ENCODE peak calls at places on chromosomes 13 and 19, in nine cellular contexts. One of them, this sample, is unnamed.

GRCh38 chr19:52190679-52191293 is 934 bp downstream of the PPP2R1A start:
- DNase-seq in upper lobe of right lung: peak; percentile 70
- DNase-seq in CD8-positive, alpha-beta memory T cell: no peak
- DNase-seq in tibial nerve: no peak
- DNase-seq in cardiac muscle cell: peak; percentile 58
- DNase-seq in Peyer's patch: no peak
- DNase-seq in GM23248: peak; percentile 61
- DNase-seq in naive thymus-derived CD4-positive, alpha-beta T cell: no peak
- DNase-seq in heart left ventricle: peak; percentile 67
- DNase-seq in this sample: peak; percentile 62

GRCh38 chr19:44823373-44823698 is 14.4 kb downstream of the BCAM start:
- DNase-seq in upper lobe of right lung: no peak
- DNase-seq in CD8-positive, alpha-beta memory T cell: no peak
- DNase-seq in tibial nerve: no peak
- DNase-seq in cardiac muscle cell: no peak
- DNase-seq in Peyer's patch: no peak
- DNase-seq in GM23248: no peak
- DNase-seq in naive thymus-derived CD4-positive, alpha-beta T cell: no peak
- DNase-seq in heart left ventricle: no peak
- DNase-seq in this sample: no peak

GRCh38 chr19:18278521-18279265 is 2.7 kb downstream of the JUND start:
- DNase-seq in upper lobe of right lung: no peak
- DNase-seq in CD8-positive, alpha-beta memory T cell: peak; percentile 32
- DNase-seq in tibial nerve: no peak
- DNase-seq in cardiac muscle cell: peak; percentile 39
- DNase-seq in Peyer's patch: peak; percentile 45
- DNase-seq in GM23248: peak; percentile 50
- DNase-seq in naive thymus-derived CD4-positive, alpha-beta T cell: peak; percentile 75
- DNase-seq in heart left ventricle: no peak
- DNase-seq in this sample: no peak

GRCh38 chr19:9757544-9758501 is 10.7 kb downstream of the ZNF846 start:
- DNase-seq in upper lobe of right lung: no peak
- DNase-seq in CD8-positive, alpha-beta memory T cell: no peak
- DNase-seq in tibial nerve: no peak
- DNase-seq in cardiac muscle cell: no peak
- DNase-seq in Peyer's patch: no peak
- DNase-seq in GM23248: peak; percentile 12
- DNase-seq in naive thymus-derived CD4-positive, alpha-beta T cell: no peak
- DNase-seq in heart left ventricle: no peak
- DNase-seq in this sample: no peak

GRCh38 chr13:75870397-75870801 is 234.3 kb downstream of the LMO7 start:
- DNase-seq in upper lobe of right lung: no peak
- DNase-seq in CD8-positive, alpha-beta memory T cell: no peak
- DNase-seq in tibial nerve: no peak
- DNase-seq in cardiac muscle cell: peak; percentile 38
- DNase-seq in Peyer's patch: no peak
- DNase-seq in GM23248: peak; percentile 45
- DNase-seq in naive thymus-derived CD4-positive, alpha-beta T cell: peak; percentile 44
- DNase-seq in heart left ventricle: no peak
- DNase-seq in this sample: no peak

GRCh38 chr13:52845334-52845761 is 3.1 kb downstream of the PCDH8 start:
- DNase-seq in upper lobe of right lung: no peak
- DNase-seq in CD8-positive, alpha-beta memory T cell: no peak
- DNase-seq in tibial nerve: no peak
- DNase-seq in cardiac muscle cell: no peak
- DNase-seq in Peyer's patch: no peak
- DNase-seq in GM23248: no peak
- DNase-seq in naive thymus-derived CD4-positive, alpha-beta T cell: no peak
- DNase-seq in heart left ventricle: no peak
- DNase-seq in this sample: no peak

GRCh38 chr13:87123987-87124784 is 547.0 kb upstream of the SLITRK5 start:
- DNase-seq in upper lobe of right lung: no peak
- DNase-seq in CD8-positive, alpha-beta memory T cell: no peak
- DNase-seq in tibial nerve: no peak
- DNase-seq in cardiac muscle cell: peak; percentile 95
- DNase-seq in Peyer's patch: no peak
- DNase-seq in GM23248: peak; percentile 98
- DNase-seq in naive thymus-derived CD4-positive, alpha-beta T cell: no peak
- DNase-seq in heart left ventricle: no peak
- DNase-seq in this sample: no peak

GRCh38 chr13:49436890-49437289 is 7.0 kb downstream of the CAB39L start:
- DNase-seq in upper lobe of right lung: no peak
- DNase-seq in CD8-positive, alpha-beta memory T cell: no peak
- DNase-seq in tibial nerve: peak; percentile 33
- DNase-seq in cardiac muscle cell: peak; percentile 73
- DNase-seq in Peyer's patch: no peak
- DNase-seq in GM23248: peak; percentile 76
- DNase-seq in naive thymus-derived CD4-positive, alpha-beta T cell: peak; percentile 32
- DNase-seq in heart left ventricle: no peak
- DNase-seq in this sample: peak; percentile 67

GRCh38 chr19:34416021-34416545 is 11.9 kb downstream of the PDCD2L start:
- DNase-seq in upper lobe of right lung: no peak
- DNase-seq in CD8-positive, alpha-beta memory T cell: no peak
- DNase-seq in tibial nerve: no peak
- DNase-seq in cardiac muscle cell: no peak
- DNase-seq in Peyer's patch: no peak
- DNase-seq in GM23248: peak; percentile 17
- DNase-seq in naive thymus-derived CD4-positive, alpha-beta T cell: no peak
- DNase-seq in heart left ventricle: no peak
- DNase-seq in this sample: no peak

GRCh38 chr13:79295906-79296564 is 110.0 kb downstream of the RBM26 start:
- DNase-seq in upper lobe of right lung: no peak
- DNase-seq in CD8-positive, alpha-beta memory T cell: no peak
- DNase-seq in tibial nerve: no peak
- DNase-seq in cardiac muscle cell: no peak
- DNase-seq in Peyer's patch: no peak
- DNase-seq in GM23248: peak; percentile 13
- DNase-seq in naive thymus-derived CD4-positive, alpha-beta T cell: no peak
- DNase-seq in heart left ventricle: no peak
- DNase-seq in this sample: no peak

GRCh38 chr13:94829201-94829600 is 116.9 kb upstream of the SOX21 start:
- DNase-seq in upper lobe of right lung: no peak
- DNase-seq in CD8-positive, alpha-beta memory T cell: no peak
- DNase-seq in tibial nerve: no peak
- DNase-seq in cardiac muscle cell: no peak
- DNase-seq in Peyer's patch: no peak
- DNase-seq in GM23248: no peak
- DNase-seq in naive thymus-derived CD4-positive, alpha-beta T cell: no peak
- DNase-seq in heart left ventricle: no peak
- DNase-seq in this sample: no peak

GRCh38 chr19:9891609-9892373 is 44.5 kb downstream of the OLFM2 start:
- DNase-seq in upper lobe of right lung: no peak
- DNase-seq in CD8-positive, alpha-beta memory T cell: no peak
- DNase-seq in tibial nerve: no peak
- DNase-seq in cardiac muscle cell: no peak
- DNase-seq in Peyer's patch: no peak
- DNase-seq in GM23248: no peak
- DNase-seq in naive thymus-derived CD4-positive, alpha-beta T cell: no peak
- DNase-seq in heart left ventricle: no peak
- DNase-seq in this sample: no peak

GRCh38 chr19:55486043-55486970 is 1.3 kb downstream of the NAT14 start:
- DNase-seq in upper lobe of right lung: no peak
- DNase-seq in CD8-positive, alpha-beta memory T cell: no peak
- DNase-seq in tibial nerve: no peak
- DNase-seq in cardiac muscle cell: no peak
- DNase-seq in Peyer's patch: no peak
- DNase-seq in GM23248: peak; percentile 81
- DNase-seq in naive thymus-derived CD4-positive, alpha-beta T cell: no peak
- DNase-seq in heart left ventricle: peak; percentile 76
- DNase-seq in this sample: no peak

GRCh38 chr13:109989155-109989554 is 202.8 kb upstream of the IRS2 start:
- DNase-seq in upper lobe of right lung: no peak
- DNase-seq in CD8-positive, alpha-beta memory T cell: no peak
- DNase-seq in tibial nerve: no peak
- DNase-seq in cardiac muscle cell: peak; percentile 30
- DNase-seq in Peyer's patch: no peak
- DNase-seq in GM23248: peak; percentile 77
- DNase-seq in naive thymus-derived CD4-positive, alpha-beta T cell: no peak
- DNase-seq in heart left ventricle: no peak
- DNase-seq in this sample: peak; percentile 57

GRCh38 chr13:70755411-70755810 is 647.2 kb upstream of the KLHL1 start:
- DNase-seq in upper lobe of right lung: no peak
- DNase-seq in CD8-positive, alpha-beta memory T cell: no peak
- DNase-seq in tibial nerve: no peak
- DNase-seq in cardiac muscle cell: no peak
- DNase-seq in Peyer's patch: no peak
- DNase-seq in GM23248: no peak
- DNase-seq in naive thymus-derived CD4-positive, alpha-beta T cell: no peak
- DNase-seq in heart left ventricle: no peak
- DNase-seq in this sample: no peak

GRCh38 chr19:34184880-34185491 is 12.7 kb downstream of the LSM14A start:
- DNase-seq in upper lobe of right lung: no peak
- DNase-seq in CD8-positive, alpha-beta memory T cell: peak; percentile 31
- DNase-seq in tibial nerve: no peak
- DNase-seq in cardiac muscle cell: peak; percentile 32
- DNase-seq in Peyer's patch: no peak
- DNase-seq in GM23248: peak; percentile 39
- DNase-seq in naive thymus-derived CD4-positive, alpha-beta T cell: no peak
- DNase-seq in heart left ventricle: no peak
- DNase-seq in this sample: no peak

GRCh38 chr13:44312898-44313551 is 60.6 kb upstream of the SERP2 start:
- DNase-seq in upper lobe of right lung: no peak
- DNase-seq in CD8-positive, alpha-beta memory T cell: no peak
- DNase-seq in tibial nerve: no peak
- DNase-seq in cardiac muscle cell: peak; percentile 64
- DNase-seq in Peyer's patch: no peak
- DNase-seq in GM23248: peak; percentile 94
- DNase-seq in naive thymus-derived CD4-positive, alpha-beta T cell: no peak
- DNase-seq in heart left ventricle: no peak
- DNase-seq in this sample: no peak

GRCh38 chr19:1262687-1263123 is 6.4 kb upstream of the CIRBP start:
- DNase-seq in upper lobe of right lung: no peak
- DNase-seq in CD8-positive, alpha-beta memory T cell: no peak
- DNase-seq in tibial nerve: no peak
- DNase-seq in cardiac muscle cell: no peak
- DNase-seq in Peyer's patch: no peak
- DNase-seq in GM23248: no peak
- DNase-seq in naive thymus-derived CD4-positive, alpha-beta T cell: no peak
- DNase-seq in heart left ventricle: no peak
- DNase-seq in this sample: no peak

GRCh38 chr19:41296323-41296935 is 13.5 kb upstream of the CCDC97 start:
- DNase-seq in upper lobe of right lung: no peak
- DNase-seq in CD8-positive, alpha-beta memory T cell: no peak
- DNase-seq in tibial nerve: no peak
- DNase-seq in cardiac muscle cell: no peak
- DNase-seq in Peyer's patch: no peak
- DNase-seq in GM23248: no peak
- DNase-seq in naive thymus-derived CD4-positive, alpha-beta T cell: no peak
- DNase-seq in heart left ventricle: no peak
- DNase-seq in this sample: no peak
- H3K4me1 ChIP-seq in upper lobe of right lung: peaks cover 53% of the 10 kb centered on the region
- H3K4me1 ChIP-seq in CD8-positive, alpha-beta memory T cell: peaks cover 57% of the 10 kb centered on the region
- H3K4me1 ChIP-seq in tibial nerve: peaks cover 4% of the 10 kb centered on the region
- H3K4me1 ChIP-seq in cardiac muscle cell: peaks cover 58% of the 10 kb centered on the region
- H3K4me1 ChIP-seq in Peyer's patch: peaks cover 50% of the 10 kb centered on the region
- H3K4me1 ChIP-seq in GM23248: peaks cover 26% of the 10 kb centered on the region
- H3K4me1 ChIP-seq in naive thymus-derived CD4-positive, alpha-beta T cell: peaks cover 54% of the 10 kb centered on the region
- H3K4me1 ChIP-seq in heart left ventricle: peaks cover 50% of the 10 kb centered on the region
- H3K4me1 ChIP-seq in this sample: peaks cover 57% of the 10 kb centered on the region

GRCh38 chr13:98511435-98511834 is 65.5 kb downstream of the STK24 start:
- DNase-seq in upper lobe of right lung: no peak
- DNase-seq in CD8-positive, alpha-beta memory T cell: no peak
- DNase-seq in tibial nerve: no peak
- DNase-seq in cardiac muscle cell: no peak
- DNase-seq in Peyer's patch: peak; percentile 45
- DNase-seq in GM23248: no peak
- DNase-seq in naive thymus-derived CD4-positive, alpha-beta T cell: no peak
- DNase-seq in heart left ventricle: no peak
- DNase-seq in this sample: no peak

GRCh38 chr13:98515804-98516465 is 61.0 kb downstream of the STK24 start:
- DNase-seq in upper lobe of right lung: no peak
- DNase-seq in CD8-positive, alpha-beta memory T cell: no peak
- DNase-seq in tibial nerve: no peak
- DNase-seq in cardiac muscle cell: no peak
- DNase-seq in Peyer's patch: peak; percentile 9
- DNase-seq in GM23248: no peak
- DNase-seq in naive thymus-derived CD4-positive, alpha-beta T cell: no peak
- DNase-seq in heart left ventricle: no peak
- DNase-seq in this sample: no peak

GRCh38 chr13:98514268-98514667 is 62.6 kb downstream of the STK24 start:
- DNase-seq in upper lobe of right lung: no peak
- DNase-seq in CD8-positive, alpha-beta memory T cell: no peak
- DNase-seq in tibial nerve: no peak
- DNase-seq in cardiac muscle cell: no peak
- DNase-seq in Peyer's patch: no peak
- DNase-seq in GM23248: no peak
- DNase-seq in naive thymus-derived CD4-positive, alpha-beta T cell: no peak
- DNase-seq in heart left ventricle: no peak
- DNase-seq in this sample: no peak

GRCh38 chr13:98512774-98513327 is 64.1 kb downstream of the STK24 start:
- DNase-seq in upper lobe of right lung: peak; percentile 47
- DNase-seq in CD8-positive, alpha-beta memory T cell: no peak
- DNase-seq in tibial nerve: no peak
- DNase-seq in cardiac muscle cell: no peak
- DNase-seq in Peyer's patch: peak; percentile 15
- DNase-seq in GM23248: no peak
- DNase-seq in naive thymus-derived CD4-positive, alpha-beta T cell: no peak
- DNase-seq in heart left ventricle: no peak
- DNase-seq in this sample: no peak

GRCh38 chr13:98513837-98514236 is 63.1 kb downstream of the STK24 start:
- DNase-seq in upper lobe of right lung: no peak
- DNase-seq in CD8-positive, alpha-beta memory T cell: no peak
- DNase-seq in tibial nerve: no peak
- DNase-seq in cardiac muscle cell: no peak
- DNase-seq in Peyer's patch: peak; percentile 9
- DNase-seq in GM23248: no peak
- DNase-seq in naive thymus-derived CD4-positive, alpha-beta T cell: no peak
- DNase-seq in heart left ventricle: no peak
- DNase-seq in this sample: no peak
- H3K4me1 ChIP-seq in upper lobe of right lung: peaks cover 18% of the 10 kb centered on the region
- H3K4me1 ChIP-seq in CD8-positive, alpha-beta memory T cell: peaks cover 67% of the 10 kb centered on the region
- H3K4me1 ChIP-seq in tibial nerve: no peaks in the 10 kb centered on the region
- H3K4me1 ChIP-seq in cardiac muscle cell: peaks cover 18% of the 10 kb centered on the region
- H3K4me1 ChIP-seq in Peyer's patch: peaks cover 20% of the 10 kb centered on the region
- H3K4me1 ChIP-seq in GM23248: peaks cover 18% of the 10 kb centered on the region
- H3K4me1 ChIP-seq in naive thymus-derived CD4-positive, alpha-beta T cell: peaks cover 33% of the 10 kb centered on the region
- H3K4me1 ChIP-seq in heart left ventricle: peaks cover 61% of the 10 kb centered on the region
- H3K4me1 ChIP-seq in this sample: no peaks in the 10 kb centered on the region

DNA sequence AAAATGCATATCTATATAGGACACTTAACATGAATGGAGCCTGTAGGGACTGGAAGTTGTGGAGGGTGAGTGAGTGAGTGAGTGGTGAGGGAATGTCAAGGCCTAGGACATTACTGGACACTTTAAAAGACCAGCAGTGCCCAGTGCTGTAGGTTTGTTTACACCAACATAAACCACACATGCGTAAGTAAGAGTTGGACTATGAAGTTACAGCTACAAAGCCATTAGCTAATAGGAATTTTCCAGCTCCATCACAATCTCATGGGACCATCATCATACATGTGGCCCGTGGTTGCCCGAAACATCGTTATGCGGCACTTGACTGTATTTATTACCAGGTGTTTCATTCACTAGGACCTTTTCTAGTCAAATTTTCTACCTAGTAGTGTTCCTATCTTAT is 49.2 kb downstream of the LATS2 start:
- DNase-seq in upper lobe of right lung: no peak
- DNase-seq in CD8-positive, alpha-beta memory T cell: no peak
- DNase-seq in tibial nerve: no peak
- DNase-seq in cardiac muscle cell: no peak
- DNase-seq in Peyer's patch: no peak
- DNase-seq in GM23248: no peak
- DNase-seq in naive thymus-derived CD4-positive, alpha-beta T cell: no peak
- DNase-seq in heart left ventricle: no peak
- DNase-seq in this sample: no peak
- H3K4me1 ChIP-seq in upper lobe of right lung: peaks cover 59% of the 10 kb centered on the region
- H3K4me1 ChIP-seq in CD8-positive, alpha-beta memory T cell: no peaks in the 10 kb centered on the region
- H3K4me1 ChIP-seq in tibial nerve: no peaks in the 10 kb centered on the region
- H3K4me1 ChIP-seq in cardiac muscle cell: peaks cover 10% of the 10 kb centered on the region
- H3K4me1 ChIP-seq in Peyer's patch: peaks cover 14% of the 10 kb centered on the region
- H3K4me1 ChIP-seq in GM23248: peaks cover 74% of the 10 kb centered on the region
- H3K4me1 ChIP-seq in naive thymus-derived CD4-positive, alpha-beta T cell: peaks cover 6% of the 10 kb centered on the region
- H3K4me1 ChIP-seq in heart left ventricle: peaks cover 84% of the 10 kb centered on the region
- H3K4me1 ChIP-seq in this sample: peaks cover 82% of the 10 kb centered on the region

GRCh38 chr19:39407394-39407643 is 672 bp downstream of the ZFP36 start:
- DNase-seq in upper lobe of right lung: no peak
- DNase-seq in CD8-positive, alpha-beta memory T cell: no peak
- DNase-seq in tibial nerve: no peak
- DNase-seq in cardiac muscle cell: no peak
- DNase-seq in Peyer's patch: no peak
- DNase-seq in GM23248: no peak
- DNase-seq in naive thymus-derived CD4-positive, alpha-beta T cell: no peak
- DNase-seq in heart left ventricle: peak; percentile 78
- DNase-seq in this sample: peak; percentile 68
- H3K4me1 ChIP-seq in upper lobe of right lung: peaks cover 34% of the 10 kb centered on the region
- H3K4me1 ChIP-seq in CD8-positive, alpha-beta memory T cell: peaks cover 55% of the 10 kb centered on the region
- H3K4me1 ChIP-seq in tibial nerve: peaks cover 6% of the 10 kb centered on the region
- H3K4me1 ChIP-seq in cardiac muscle cell: peaks cover 22% of the 10 kb centered on the region
- H3K4me1 ChIP-seq in Peyer's patch: peaks cover 34% of the 10 kb centered on the region
- H3K4me1 ChIP-seq in GM23248: peaks cover 36% of the 10 kb centered on the region
- H3K4me1 ChIP-seq in naive thymus-derived CD4-positive, alpha-beta T cell: peaks cover 48% of the 10 kb centered on the region
- H3K4me1 ChIP-seq in heart left ventricle: peaks cover 50% of the 10 kb centered on the region
- H3K4me1 ChIP-seq in this sample: no peaks in the 10 kb centered on the region